ENCODE peak calls at places on chromosome 5, in four cellular contexts. One of them, this sample, is unnamed.

GRCh38 chr5:42811591-42812392 is at the start of gene SELENOP:
- DNase-seq in T-helper 9 cell: no peak
- DNase-seq in OCI-LY7: no peak
- DNase-seq in GM20000: no peak
- DNase-seq in this sample: no peak

GRCh38 chr5:137486707-137487106 is 12.4 kb downstream of the SPOCK1 start:
- DNase-seq in T-helper 9 cell: no peak
- DNase-seq in OCI-LY7: no peak
- DNase-seq in GM20000: no peak
- DNase-seq in this sample: no peak

GRCh38 chr5:173963867-173964429 is 25.0 kb upstream of the C5orf47 start:
- DNase-seq in T-helper 9 cell: peak
- DNase-seq in OCI-LY7: no peak
- DNase-seq in GM20000: no peak
- DNase-seq in this sample: no peak

GRCh38 chr5:172499287-172499686 is 45.0 kb upstream of the SH3PXD2B start:
- DNase-seq in T-helper 9 cell: no peak
- DNase-seq in OCI-LY7: no peak
- DNase-seq in GM20000: peak
- DNase-seq in this sample: no peak

GRCh38 chr5:149054416-149054815 is 8.4 kb downstream of the SH3TC2 start:
- DNase-seq in T-helper 9 cell: no peak
- DNase-seq in OCI-LY7: no peak
- DNase-seq in GM20000: no peak
- DNase-seq in this sample: no peak

GRCh38 chr5:1507961-1508678 is 15.6 kb downstream of the LPCAT1 start:
- DNase-seq in T-helper 9 cell: no peak
- DNase-seq in OCI-LY7: no peak
- DNase-seq in GM20000: no peak
- DNase-seq in this sample: no peak

GRCh38 chr5:150649828-150650712 is 9.6 kb downstream of the SYNPO start:
- DNase-seq in T-helper 9 cell: no peak
- DNase-seq in OCI-LY7: no peak
- DNase-seq in GM20000: no peak
- DNase-seq in this sample: no peak

GRCh38 chr5:131541071-131541470 is 94.0 kb downstream of the RAPGEF6 start:
- DNase-seq in T-helper 9 cell: no peak
- DNase-seq in OCI-LY7: no peak
- DNase-seq in GM20000: no peak
- DNase-seq in this sample: no peak

GRCh38 chr5:168365581-168366081 is 74.2 kb downstream of the WWC1 start:
- DNase-seq in T-helper 9 cell: no peak
- DNase-seq in OCI-LY7: no peak
- DNase-seq in GM20000: no peak
- DNase-seq in this sample: no peak

GRCh38 chr5:5951953-5952352 is 426.4 kb downstream of the MED10 start:
- DNase-seq in T-helper 9 cell: no peak
- DNase-seq in OCI-LY7: no peak
- DNase-seq in GM20000: no peak
- DNase-seq in this sample: no peak

GRCh38 chr5:54390015-54390414 is 65.5 kb upstream of the HSPB3 start:
- DNase-seq in T-helper 9 cell: no peak
- DNase-seq in OCI-LY7: no peak
- DNase-seq in GM20000: no peak
- DNase-seq in this sample: no peak

GRCh38 chr5:148808864-148809642 is 17.4 kb upstream of the ADRB2 start:
- DNase-seq in T-helper 9 cell: peak
- DNase-seq in OCI-LY7: peak
- DNase-seq in GM20000: peak
- DNase-seq in this sample: peak

GRCh38 chr5:31854625-31855526 is 215.9 kb downstream of the PDZD2 start:
- DNase-seq in T-helper 9 cell: no peak
- DNase-seq in OCI-LY7: no peak
- DNase-seq in GM20000: no peak
- DNase-seq in this sample: peak

GRCh38 chr5:167573274-167574127 is 717.9 kb upstream of the WWC1 start:
- DNase-seq in T-helper 9 cell: no peak
- DNase-seq in OCI-LY7: no peak
- DNase-seq in GM20000: no peak
- DNase-seq in this sample: no peak

GRCh38 chr5:50711280-50711679 is 44.8 kb downstream of the PARP8 start:
- DNase-seq in T-helper 9 cell: peak
- DNase-seq in OCI-LY7: peak
- DNase-seq in GM20000: peak
- DNase-seq in this sample: peak

GRCh38 chr5:105101597-105101996 is 1539.0 kb upstream of the NUDT12 start:
- DNase-seq in T-helper 9 cell: no peak
- DNase-seq in OCI-LY7: no peak
- DNase-seq in GM20000: no peak
- DNase-seq in this sample: no peak

GRCh38 chr5:130400091-130400490 is 495.8 kb downstream of the CHSY3 start:
- DNase-seq in T-helper 9 cell: no peak
- DNase-seq in OCI-LY7: no peak
- DNase-seq in GM20000: no peak
- DNase-seq in this sample: no peak

GRCh38 chr5:1119312-1119831 is 7.5 kb upstream of the SLC12A7 start:
- DNase-seq in T-helper 9 cell: no peak
- DNase-seq in OCI-LY7: no peak
- DNase-seq in GM20000: no peak
- DNase-seq in this sample: no peak

GRCh38 chr5:31172881-31173280 is 20.6 kb upstream of the CDH6 start:
- DNase-seq in T-helper 9 cell: no peak
- DNase-seq in OCI-LY7: no peak
- DNase-seq in GM20000: no peak
- DNase-seq in this sample: no peak

GRCh38 chr5:135456238-135457099 is 4.3 kb upstream of the TIFAB start:
- DNase-seq in T-helper 9 cell: no peak
- DNase-seq in OCI-LY7: no peak
- DNase-seq in GM20000: peak
- DNase-seq in this sample: no peak

This sample was measured in germinal center.